ENCODE peak calls at places on chromosomes 13 and 19, in nine cellular contexts. E is CD8-positive, alpha-beta T cell; Z is thoracic aorta; O is IMR-90; N is heart right ventricle; H is body of pancreas; Y is suprapubic skin; D is Caco-2; R is dorsolateral prefrontal cortex. Q is an unnamed sample.
A peak's percentile ranks its signal among the peaks of the same experiment; 100 is the strongest.

GRCh38 chr19:19591133-19591825 is 27.2 kb downstream of the PBX4 start:
- DNase-seq in E (no peak), Z (no peak), O (peak; percentile 99), N (no peak), H (peak; percentile 24), Y (no peak), D (peak; percentile 38), R (no peak), Q (peak; percentile 94)

GRCh38 chr13:39765801-39766463 is 110.5 kb downstream of the COG6 start:
- DNase-seq in E (no peak), Z (no peak), O (no peak), N (peak; percentile 34), H (peak; percentile 44), Y (no peak), D (no peak), R (peak; percentile 58), Q (peak; percentile 40)

GRCh38 chr13:111460548-111461444 is 140.4 kb downstream of the TEX29 start:
- DNase-seq in E (no peak), Z (no peak), O (peak; percentile 47), N (no peak), H (peak; percentile 61), Y (peak; percentile 54), D (peak; percentile 61), R (peak; percentile 74), Q (peak; percentile 66)

GRCh38 chr13:82571653-82572052 is 1310.6 kb downstream of the SLITRK1 start:
- DNase-seq in E (no peak), Z (no peak), O (no peak), N (no peak), H (no peak), Y (no peak), D (no peak), R (no peak), Q (no peak)

GRCh38 chr13:27489456-27489855 is 39.1 kb upstream of the MTIF3 start:
- DNase-seq in E (no peak), Z (no peak), O (no peak), N (no peak), H (no peak), Y (no peak), D (no peak), R (no peak), Q (no peak)

GRCh38 chr19:51179297-51179696 is 37.2 kb downstream of the SIGLEC7 start:
- DNase-seq in E (no peak), Z (no peak), O (no peak), N (no peak), H (no peak), Y (no peak), D (no peak), R (no peak), Q (no peak)

GRCh38 chr13:28719656-28720055 is 886 bp upstream of the SLC46A3 start:
- DNase-seq in E (no peak), Z (no peak), O (peak; percentile 54), N (no peak), H (no peak), Y (no peak), D (no peak), R (no peak), Q (no peak)

GRCh38 chr19:2371656-2372055 is 11.6 kb downstream of the TMPRSS9 start:
- DNase-seq in E (no peak), Z (no peak), O (peak; percentile 60), N (no peak), H (no peak), Y (no peak), D (no peak), R (no peak), Q (no peak)

GRCh38 chr19:57935731-57936130 is 529 bp upstream of the ZNF418 start:
- DNase-seq in E (no peak), Z (no peak), O (no peak), N (no peak), H (no peak), Y (no peak), D (no peak), R (no peak), Q (no peak)

GRCh38 chr19:52336117-52336811 is at the start of gene ZNF610:
- DNase-seq in E (peak; percentile 71), Z (peak; percentile 54), O (peak; percentile 88), N (peak; percentile 94), H (peak; percentile 83), Y (peak; percentile 92), D (peak; percentile 62), R (peak; percentile 91), Q (peak; percentile 90)

GRCh38 chr13:106205871-106206270 is 329.6 kb downstream of the EFNB2 start:
- DNase-seq in E (no peak), Z (no peak), O (no peak), N (no peak), H (no peak), Y (no peak), D (no peak), R (no peak), Q (no peak)

GRCh38 chr13:104011505-104012270 is 945.5 kb upstream of the SLC10A2 start:
- DNase-seq in E (no peak), Z (no peak), O (no peak), N (no peak), H (peak; percentile 25), Y (no peak), D (no peak), R (no peak), Q (peak; percentile 20)

GRCh38 chr19:51480590-51480989 is 2.3 kb downstream of the CEACAM18 start:
- DNase-seq in E (no peak), Z (no peak), O (no peak), N (no peak), H (no peak), Y (no peak), D (peak; percentile 61), R (no peak), Q (peak; percentile 3)

GRCh38 chr19:3053780-3054179 is 8.5 kb downstream of the TLE5 start:
- DNase-seq in E (no peak), Z (no peak), O (no peak), N (no peak), H (no peak), Y (no peak), D (no peak), R (no peak), Q (no peak)

GRCh38 chr13:26482451-26483197 is 74.9 kb upstream of the WASF3 start:
- DNase-seq in E (peak; percentile 42), Z (peak; percentile 30), O (peak; percentile 74), N (no peak), H (peak; percentile 68), Y (peak; percentile 85), D (peak; percentile 63), R (no peak), Q (peak; percentile 83)

GRCh38 chr19:18392936-18393335 is 4.5 kb downstream of the LRRC25 start:
- DNase-seq in E (no peak), Z (no peak), O (no peak), N (no peak), H (no peak), Y (no peak), D (no peak), R (no peak), Q (no peak)

GRCh38 chr19:18397242-18398202 is at the start of gene LRRC25:
- DNase-seq in E (no peak), Z (no peak), O (no peak), N (peak; percentile 38), H (no peak), Y (no peak), D (no peak), R (no peak), Q (peak; percentile 54)

GRCh38 chr19:18399008-18399407 is 1.6 kb upstream of the LRRC25 start:
- DNase-seq in E (no peak), Z (no peak), O (peak; percentile 87), N (no peak), H (peak; percentile 77), Y (no peak), D (no peak), R (no peak), Q (no peak)

GRCh38 chr19:18393836-18394235 is 3.6 kb downstream of the LRRC25 start:
- DNase-seq in E (no peak), Z (no peak), O (no peak), N (no peak), H (no peak), Y (no peak), D (no peak), R (peak; percentile 48), Q (peak; percentile 38)

DNA sequence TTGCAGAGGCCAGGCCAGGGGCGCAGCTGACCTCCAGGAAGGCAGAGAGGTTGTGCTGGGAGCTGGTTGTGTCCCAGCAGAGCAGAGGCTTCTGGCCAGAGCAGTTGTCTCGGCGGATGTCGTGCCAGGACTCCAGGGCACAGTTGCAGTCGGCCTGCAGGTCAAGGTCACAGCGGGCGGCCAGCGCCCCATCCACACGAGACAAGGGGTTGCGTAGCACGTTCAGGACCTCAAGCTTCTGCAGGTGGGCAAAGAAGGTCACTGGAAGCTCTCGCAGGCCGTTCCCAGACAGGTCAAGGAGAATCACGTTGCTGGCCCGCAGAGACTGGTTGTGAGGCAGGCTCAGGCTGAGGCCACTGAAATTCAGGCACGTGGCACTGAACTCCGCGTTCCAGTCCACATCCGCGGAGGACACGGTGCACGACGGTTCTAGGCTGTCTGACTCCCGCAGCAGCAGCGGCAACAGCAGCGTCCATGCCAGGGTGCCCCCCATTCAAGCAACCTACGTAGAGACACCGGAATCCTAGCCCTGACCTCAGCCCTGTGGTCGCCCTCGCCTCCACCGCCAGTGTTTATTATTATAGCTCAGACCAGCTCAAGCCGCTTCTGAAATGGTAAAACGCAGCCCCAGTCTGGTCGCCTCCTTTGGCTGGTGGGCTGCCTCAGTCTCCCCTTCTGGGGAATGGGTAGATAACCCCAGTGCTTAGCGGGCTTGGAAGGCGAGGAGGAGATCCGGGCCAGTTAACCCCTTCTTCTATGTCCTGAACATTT is 766 bp downstream of the LRRC25 start:
- DNase-seq in E (no peak), Z (no peak), O (no peak), N (no peak), H (no peak), Y (no peak), D (no peak), R (no peak), Q (no peak)
- H3K4me3 ChIP-seq in E (no peak overlapping the region), Z (peak overlapping the region; percentile 60), O (no peak overlapping the region), N (peak overlapping the region; percentile 43), H (no peak overlapping the region), Y (peak overlapping the region; percentile 34), D (no peak overlapping the region), R (peak overlapping the region; percentile 41), Q (no peak overlapping the region)

DNA sequence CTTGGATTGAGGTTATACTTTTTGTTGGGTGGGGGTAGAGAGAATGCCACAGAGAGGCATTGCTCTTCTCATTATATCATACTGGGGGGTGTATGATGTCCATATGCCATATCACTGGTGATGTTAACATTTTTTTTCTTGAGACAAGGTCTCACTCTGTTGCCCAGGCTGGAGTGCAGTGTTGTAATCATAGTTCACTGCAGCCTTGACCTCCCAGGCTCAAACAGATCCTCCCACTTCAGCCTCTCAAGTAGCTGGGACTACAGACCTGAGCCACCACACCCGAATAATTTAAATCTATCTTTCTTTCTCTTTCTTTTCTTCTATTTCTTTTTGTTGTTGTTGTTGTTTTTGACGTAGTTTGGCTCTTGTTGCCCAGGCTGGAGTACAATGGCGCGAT is 4.9 kb upstream of the SNRNP70 start:
- DNase-seq in E (no peak), Z (no peak), O (no peak), N (no peak), H (no peak), Y (no peak), D (no peak), R (no peak), Q (no peak)
- H3K27me3 ChIP-seq in E (no peaks in the 10 kb centered on the region), Z (no peaks in the 10 kb centered on the region), O (no peaks in the 10 kb centered on the region), N (no peaks in the 10 kb centered on the region), H (no peaks in the 10 kb centered on the region), Y (no peaks in the 10 kb centered on the region), D (no peaks in the 10 kb centered on the region), R (no peaks in the 10 kb centered on the region), Q (no peaks in the 10 kb centered on the region)

GRCh38 chr13:35179920-35180663 is 238.0 kb downstream of the NBEA start:
- DNase-seq in E (no peak), Z (no peak), O (no peak), N (no peak), H (no peak), Y (no peak), D (no peak), R (no peak), Q (no peak)
- H3K4me3 ChIP-seq in E (no peak overlapping the region), Z (no peak overlapping the region), O (no peak overlapping the region), N (no peak overlapping the region), H (no peak overlapping the region), Y (no peak overlapping the region), D (no peak overlapping the region), R (no peak overlapping the region), Q (no peak overlapping the region)

GRCh38 chr19:39082745-39083598 is 1.2 kb upstream of the ACP7 start:
- DNase-seq in E (no peak), Z (no peak), O (no peak), N (no peak), H (no peak), Y (no peak), D (no peak), R (no peak), Q (no peak)
- H3K27me3 ChIP-seq in E (peaks cover 6% of the 10 kb centered on the region), Z (no peaks in the 10 kb centered on the region), O (peaks cover 46% of the 10 kb centered on the region), N (peaks cover 78% of the 10 kb centered on the region), H (no peaks in the 10 kb centered on the region), Y (peaks cover 45% of the 10 kb centered on the region), D (no peaks in the 10 kb centered on the region), R (peaks cover 35% of the 10 kb centered on the region), Q (peaks cover 98% of the 10 kb centered on the region)